ENCODE peak calls at places on chromosomes 6 and 20, in ten cellular contexts. B, A, E, M, Y, X, V, U, C and G are unnamed samples.

GRCh38 chr6:125596020-125596419 is 153.4 kb upstream of the HEY2 start:
- DNase-seq in B (no peak), A (no peak), E (no peak), M (no peak), Y (no peak), X (no peak), V (no peak), U (no peak), C (no peak), G (no peak)

GRCh38 chr6:20802596-20802995 is 268.3 kb downstream of the CDKAL1 start:
- DNase-seq in B (no peak), A (no peak), E (no peak), M (no peak), Y (no peak), X (no peak), V (no peak), U (peak), C (no peak), G (no peak)

GRCh38 chr6:161694995-161695394 is 421.1 kb upstream of the AGPAT4 start:
- DNase-seq in B (no peak), A (no peak), E (no peak), M (no peak), Y (no peak), X (peak), V (no peak), U (peak), C (no peak), G (no peak)

GRCh38 chr6:113122060-113122459 is 735.1 kb upstream of the MARCKS start:
- DNase-seq in B (no peak), A (no peak), E (no peak), M (no peak), Y (no peak), X (peak), V (no peak), U (peak), C (peak), G (peak)

GRCh38 chr20:57382516-57382915 is 8.7 kb upstream of the RBM38 start:
- DNase-seq in B (no peak), A (no peak), E (no peak), M (no peak), Y (no peak), X (no peak), V (no peak), U (no peak), C (no peak), G (no peak)

GRCh38 chr6:137011406-137011805 is 33.4 kb downstream of the IL20RA start:
- DNase-seq in B (no peak), A (no peak), E (no peak), M (no peak), Y (no peak), X (no peak), V (no peak), U (peak), C (no peak), G (no peak)

GRCh38 chr6:112691289-112691688 is 344.2 kb downstream of the RFPL4B start:
- DNase-seq in B (no peak), A (no peak), E (no peak), M (no peak), Y (no peak), X (peak), V (no peak), U (peak), C (peak), G (peak)

GRCh38 chr20:25128649-25129048 is 46.7 kb upstream of the VSX1 start:
- DNase-seq in B (no peak), A (no peak), E (no peak), M (no peak), Y (no peak), X (no peak), V (no peak), U (no peak), C (no peak), G (no peak)

GRCh38 chr6:150030611-150031010 is 5.3 kb upstream of the RAET1L start:
- DNase-seq in B (no peak), A (no peak), E (no peak), M (no peak), Y (no peak), X (no peak), V (no peak), U (no peak), C (no peak), G (no peak)

GRCh38 chr6:150028799-150029198 is 3.5 kb upstream of the RAET1L start:
- DNase-seq in B (no peak), A (no peak), E (no peak), M (peak), Y (no peak), X (no peak), V (no peak), U (no peak), C (no peak), G (no peak)

GRCh38 chr6:150027806-150028565 is 2.7 kb upstream of the RAET1L start:
- DNase-seq in B (no peak), A (no peak), E (no peak), M (no peak), Y (no peak), X (no peak), V (no peak), U (no peak), C (no peak), G (no peak)

GRCh38 chr6:150029276-150029675 is 3.9 kb upstream of the RAET1L start:
- DNase-seq in B (no peak), A (no peak), E (no peak), M (no peak), Y (no peak), X (no peak), V (no peak), U (no peak), C (no peak), G (no peak)

DNA sequence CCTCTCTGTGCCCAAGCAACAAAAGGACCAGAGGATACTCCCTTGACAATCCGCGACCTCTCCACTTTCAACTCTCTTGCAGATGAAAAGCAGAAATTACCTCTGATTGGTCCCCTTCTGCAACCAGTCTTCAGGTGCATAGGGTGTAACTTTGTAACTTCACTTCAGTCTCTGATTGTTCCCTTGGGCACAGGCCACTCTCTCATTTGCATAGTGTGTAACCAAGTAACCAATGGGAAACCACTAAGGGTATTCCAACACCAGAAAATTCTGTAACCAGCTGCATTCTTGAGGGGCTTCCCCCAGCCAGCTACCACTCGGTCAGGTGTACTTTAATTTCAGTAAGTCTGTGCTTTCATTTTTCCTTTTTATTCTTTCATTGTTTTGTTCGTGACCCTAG is 4.4 kb upstream of the RAET1L start:
- DNase-seq in B (no peak), A (no peak), E (no peak), M (no peak), Y (no peak), X (no peak), V (no peak), U (no peak), C (no peak), G (no peak)
- H3K4me3 ChIP-seq in B (no peak), A (no peak), E (no peak), M (no peak), Y (no peak), X (no peak), V (no peak), U (no peak), C (no peak), G (no peak)

DNA sequence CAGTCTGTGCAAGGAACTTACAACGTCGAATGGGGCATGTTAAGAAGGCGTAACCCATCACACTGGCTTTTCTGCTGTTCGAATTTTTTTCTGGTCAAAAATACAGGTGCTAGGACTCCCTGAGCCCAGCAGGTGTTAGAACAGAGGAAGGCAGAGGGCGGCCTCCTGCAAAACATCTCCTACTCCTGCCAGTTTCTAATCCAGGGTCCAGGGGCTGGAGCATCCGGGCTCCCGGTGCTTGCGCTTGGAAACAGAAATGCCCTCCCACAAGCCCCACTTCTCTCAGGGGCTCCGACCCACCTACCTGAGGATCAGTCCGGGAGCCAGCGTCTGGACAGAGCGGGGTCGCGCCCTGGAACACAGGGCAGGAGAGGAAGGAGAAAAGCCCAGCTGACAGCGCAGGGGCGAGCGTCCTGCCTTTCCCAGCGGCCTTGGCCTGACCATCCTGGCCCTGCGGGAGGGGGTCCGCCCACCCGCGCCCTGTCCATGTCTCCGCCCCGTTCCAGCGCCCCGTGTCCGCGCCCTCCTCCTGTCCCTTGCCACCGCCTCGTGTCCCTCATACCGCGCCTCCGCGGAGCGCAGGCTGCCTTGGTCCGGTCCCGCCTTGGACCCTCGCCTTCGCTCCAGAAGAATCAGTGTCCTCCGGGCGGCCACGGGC is 14.8 kb upstream of the LPA start:
- DNase-seq in B (no peak), A (no peak), E (no peak), M (no peak), Y (peak), X (no peak), V (no peak), U (no peak), C (no peak), G (no peak)
- H3K4me3 ChIP-seq in B (no peak), A (peak), E (no peak), M (no peak), Y (peak), X (no peak), V (no peak), U (no peak), C (no peak), G (no peak)

DNA sequence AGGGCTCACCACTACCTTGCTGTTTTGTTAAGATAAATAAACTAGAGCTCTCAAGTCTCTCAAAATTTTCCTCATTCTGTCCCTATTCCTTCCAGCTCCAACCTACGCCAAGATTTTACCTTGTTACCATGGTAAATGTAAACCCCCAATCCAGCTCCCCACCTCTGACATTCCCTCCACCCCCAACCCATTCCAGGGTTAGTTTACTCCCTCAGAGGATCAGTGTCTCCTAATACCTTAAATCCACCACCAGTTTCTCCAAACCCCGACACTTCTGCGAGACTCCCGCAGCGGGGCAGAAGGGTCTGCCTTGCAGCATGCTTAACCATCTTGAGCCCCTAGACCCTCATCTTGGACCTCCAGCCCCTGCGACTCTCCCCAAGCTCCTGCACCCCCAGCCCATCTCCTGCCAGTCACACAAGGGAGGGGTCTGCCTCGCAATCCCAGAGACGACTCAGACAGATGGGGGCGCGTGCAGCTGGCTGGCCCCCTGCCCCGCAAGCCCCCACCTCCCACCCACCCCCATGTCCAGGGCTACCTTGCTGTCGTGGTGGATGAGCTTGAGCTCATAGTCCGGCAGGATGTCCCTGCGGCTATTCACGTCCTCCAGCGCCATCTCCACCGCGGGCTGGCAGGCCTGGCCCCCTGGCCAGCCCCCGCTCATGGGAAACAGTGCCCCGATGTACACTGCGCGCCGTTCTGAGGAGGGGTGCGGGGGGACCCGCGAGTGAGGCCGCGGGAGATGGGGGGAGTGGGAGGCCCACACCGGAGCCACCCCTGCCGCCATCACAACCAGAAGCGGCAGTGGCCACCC is 5.8 kb downstream of the GABBR1 start:
- DNase-seq in B (peak), A (no peak), E (no peak), M (no peak), Y (no peak), X (no peak), V (no peak), U (no peak), C (no peak), G (no peak)
- H3K4me3 ChIP-seq in B (no peak), A (peak), E (peak), M (no peak), Y (peak), X (peak), V (peak), U (peak), C (peak), G (peak)

GRCh38 chr6:4449409-4449808 is 314.0 kb upstream of the ECI2 start:
- DNase-seq in B (no peak), A (no peak), E (no peak), M (no peak), Y (no peak), X (no peak), V (no peak), U (no peak), C (no peak), G (no peak)
- H3K4me3 ChIP-seq in B (no peak), A (no peak), E (no peak), M (no peak), Y (no peak), X (no peak), V (no peak), U (no peak), C (no peak), G (no peak)

GRCh38 chr20:62376112-62377063 is 9.3 kb upstream of the LAMA5 start:
- DNase-seq in B (no peak), A (no peak), E (no peak), M (no peak), Y (peak), X (no peak), V (peak), U (peak), C (no peak), G (no peak)
- H3K4me3 ChIP-seq in B (no peak), A (no peak), E (no peak), M (no peak), Y (no peak), X (no peak), V (no peak), U (no peak), C (no peak), G (no peak)

GRCh38 chr20:46364670-46365482 is 41.5 kb downstream of the ELMO2 start:
- DNase-seq in B (no peak), A (no peak), E (no peak), M (no peak), Y (no peak), X (no peak), V (no peak), U (no peak), C (no peak), G (no peak)

GRCh38 chr20:46365483-46366215 is 40.8 kb downstream of the ELMO2 start:
- DNase-seq in B (no peak), A (no peak), E (no peak), M (no peak), Y (no peak), X (no peak), V (no peak), U (no peak), C (no peak), G (no peak)

GRCh38 chr20:46361811-46362210 is 44.6 kb downstream of the ELMO2 start:
- DNase-seq in B (no peak), A (no peak), E (no peak), M (no peak), Y (no peak), X (no peak), V (no peak), U (no peak), C (no peak), G (no peak)

GRCh38 chr20:46362931-46363872 is 43.2 kb downstream of the ELMO2 start:
- DNase-seq in B (no peak), A (no peak), E (no peak), M (no peak), Y (no peak), X (no peak), V (no peak), U (no peak), C (no peak), G (no peak)

GRCh38 chr20:46363874-46364669 is 42.3 kb downstream of the ELMO2 start:
- DNase-seq in B (peak), A (peak), E (peak), M (peak), Y (peak), X (peak), V (peak), U (peak), C (peak), G (peak)
- H3K4me3 ChIP-seq in B (peak), A (peak), E (peak), M (peak), Y (peak), X (peak), V (peak), U (peak), C (peak), G (peak)

GRCh38 chr6:31579119-31579505 is 3.1 kb downstream of the LTB start:
- DNase-seq in B (no peak), A (no peak), E (no peak), M (no peak), Y (no peak), X (no peak), V (no peak), U (no peak), C (no peak), G (no peak)
- H3K4me3 ChIP-seq in B (no peak), A (no peak), E (no peak), M (no peak), Y (no peak), X (no peak), V (no peak), U (no peak), C (no peak), G (no peak)

GRCh38 chr20:32478576-32478975 is 106.6 kb downstream of the NOL4L start:
- DNase-seq in B (peak), A (no peak), E (no peak), M (peak), Y (no peak), X (no peak), V (no peak), U (no peak), C (no peak), G (no peak)
- H3K4me3 ChIP-seq in B (no peak), A (no peak), E (no peak), M (no peak), Y (no peak), X (no peak), V (no peak), U (no peak), C (no peak), G (no peak)

DNA sequence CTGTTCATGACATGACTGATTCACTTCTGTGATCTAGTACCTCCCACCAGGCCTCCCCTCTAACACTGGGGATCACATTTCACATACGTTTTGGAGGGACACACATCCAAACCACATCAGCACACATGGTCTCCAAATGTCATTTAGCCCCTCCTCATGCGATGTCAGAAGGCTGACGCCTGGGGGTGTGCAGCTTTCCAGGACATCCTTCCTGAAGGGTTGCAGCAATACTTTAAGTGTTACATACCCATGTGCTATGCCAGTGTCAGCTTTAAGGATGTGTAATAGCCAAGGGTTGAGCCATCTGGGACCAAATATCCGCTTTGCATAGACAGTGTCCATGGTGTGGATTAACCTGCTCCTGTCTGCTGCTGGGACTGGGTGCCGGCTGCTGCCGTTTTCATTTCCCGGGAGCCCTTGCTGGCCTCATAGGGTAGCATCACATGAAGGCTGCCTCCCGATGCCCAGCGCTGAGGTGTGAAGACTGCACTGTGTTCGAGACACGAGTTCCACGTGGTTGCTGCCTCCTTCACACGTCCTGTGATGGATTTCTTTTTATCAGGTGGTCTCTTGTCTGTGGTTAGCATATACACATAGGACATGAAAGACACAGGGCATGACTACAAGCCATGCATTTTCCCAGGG is 219.0 kb downstream of the THBS2 start:
- DNase-seq in B (no peak), A (no peak), E (no peak), M (no peak), Y (no peak), X (peak), V (no peak), U (peak), C (peak), G (peak)
- H3K4me3 ChIP-seq in B (no peak), A (no peak), E (no peak), M (no peak), Y (no peak), X (no peak), V (no peak), U (no peak), C (no peak), G (no peak)